ENCODE peak calls at places on chromosomes 11 and 22, in ten cellular contexts. O is lung; Z is NCI-H1694 treated with DMSO at 0.1 percent for 48 hours; G is iPS DF 6.9; W is MV-4-11; P is NCI-H345; V is fibroblast of mammary gland; C is right lobe of liver; A is anterior cingulate cortex; K is stimulated activated CD4-positive, alpha-beta T cell treated with anti-CD3 and anti-CD28 coated beads, Interleukin-1b, Interleukin-23, amount 100 ng/mL, for 48 hours. M is an unnamed sample.

GRCh38 chr22:48574776-48575566 is 1252.7 kb downstream of the BRD1 start:
- DNase-seq in W (no peak), Z (peak; percentile 25), O (peak; percentile 34), A (no peak), C (no peak), V (no peak), P (peak; percentile 78), K (peak; percentile 38), G (no peak), M (no peak)

GRCh38 chr11:119223856-119224255 is 17.7 kb downstream of the CBL start:
- DNase-seq in K (no peak), C (no peak), A (no peak), G (no peak), O (no peak), P (no peak), Z (no peak), W (no peak), V (peak; percentile 43), M (no peak)

GRCh38 chr11:22432331-22433065 is 94.3 kb downstream of the SLC17A6 start:
- DNase-seq in A (no peak), Z (no peak), W (no peak), O (no peak), G (peak; percentile 31), V (peak; percentile 10), C (no peak), K (no peak), P (peak; percentile 71), M (no peak)

GRCh38 chr11:45141631-45142030 is 4.8 kb upstream of the PRDM11 start:
- DNase-seq in V (no peak), Z (no peak), A (no peak), P (no peak), W (no peak), G (no peak), O (no peak), K (no peak), C (no peak), M (no peak)

GRCh38 chr22:44357296-44357961 is 44.7 kb upstream of the SHISAL1 start:
- DNase-seq in P (no peak), Z (peak; percentile 47), A (no peak), K (no peak), G (no peak), C (peak; percentile 31), O (no peak), W (no peak), V (no peak), M (no peak)

GRCh38 chr11:44456544-44457270 is 108.8 kb upstream of the CD82 start:
- DNase-seq in C (no peak), A (no peak), G (no peak), P (no peak), V (no peak), W (peak; percentile 62), Z (no peak), O (no peak), K (no peak), M (no peak)

GRCh38 chr11:10824888-10825287 is 16.2 kb upstream of the EIF4G2 start:
- DNase-seq in C (no peak), V (no peak), Z (no peak), P (no peak), G (no peak), O (no peak), A (no peak), K (no peak), W (peak; percentile 62), M (no peak)

GRCh38 chr22:48902983-48903650 is 924.6 kb downstream of the BRD1 start:
- DNase-seq in A (no peak), K (no peak), C (peak; percentile 24), O (no peak), P (no peak), W (no peak), G (no peak), Z (no peak), V (no peak), M (no peak)

GRCh38 chr22:36397081-36397766 is 9.5 kb upstream of the MYH9 start:
- DNase-seq in Z (no peak), K (no peak), V (peak; percentile 40), P (no peak), C (no peak), O (peak; percentile 62), A (no peak), G (no peak), W (no peak), M (no peak)

GRCh38 chr22:38132136-38132535 is 21.7 kb upstream of the BAIAP2L2 start:
- DNase-seq in W (no peak), Z (no peak), V (no peak), G (no peak), A (no peak), C (peak; percentile 24), K (no peak), O (no peak), P (no peak), M (no peak)

GRCh38 chr11:27699242-27699925 is 871 bp downstream of the BDNF start:
- DNase-seq in Z (no peak), K (no peak), V (peak; percentile 30), G (no peak), W (no peak), P (peak; percentile 19), O (no peak), A (no peak), C (no peak), M (no peak)

GRCh38 chr11:99277281-99277680 is 256.5 kb downstream of the CNTN5 start:
- DNase-seq in G (no peak), W (no peak), O (no peak), P (peak; percentile 75), C (no peak), Z (no peak), A (no peak), V (no peak), K (no peak), M (no peak)

GRCh38 chr11:78226684-78227680 is 38.3 kb downstream of the USP35 start:
- DNase-seq in K (peak; percentile 25), A (no peak), Z (no peak), O (no peak), V (no peak), P (no peak), W (no peak), G (no peak), C (no peak), M (peak; percentile 40)

GRCh38 chr11:69089258-69089657 is 40.5 kb downstream of the TPCN2 start:
- DNase-seq in O (no peak), Z (no peak), G (no peak), V (peak; percentile 86), W (peak; percentile 77), P (no peak), C (no peak), A (no peak), K (no peak), M (no peak)

GRCh38 chr22:36285545-36285944 is 32.6 kb downstream of the APOL1 start:
- DNase-seq in Z (no peak), K (no peak), G (no peak), V (no peak), W (no peak), P (no peak), A (no peak), C (peak; percentile 80), O (no peak), M (no peak)

GRCh38 chr11:72244317-72245231 is 598 bp upstream of the PHOX2A start:
- DNase-seq in P (no peak), W (no peak), Z (no peak), C (no peak), K (no peak), O (no peak), V (no peak), G (no peak), A (no peak), M (no peak)

GRCh38 chr11:120649316-120649715 is 137.8 kb downstream of the GRIK4 start:
- DNase-seq in W (no peak), C (no peak), P (no peak), K (no peak), G (no peak), V (no peak), O (no peak), A (no peak), Z (no peak), M (no peak)

GRCh38 chr11:66264893-66265292 is 3.5 kb upstream of the RAB1B start:
- DNase-seq in G (no peak), Z (no peak), K (peak; percentile 49), V (no peak), C (no peak), A (no peak), O (no peak), P (no peak), W (no peak), M (no peak)

GRCh38 chr22:26127126-26127525 is 42.1 kb upstream of the SEZ6L start:
- DNase-seq in V (no peak), W (no peak), Z (no peak), G (no peak), C (no peak), P (peak; percentile 44), A (no peak), O (no peak), K (no peak), M (no peak)

GRCh38 chr11:12744831-12745502 is 70.7 kb downstream of the TEAD1 start:
- DNase-seq in Z (no peak), K (no peak), O (no peak), C (no peak), A (no peak), G (no peak), P (peak; percentile 16), V (no peak), W (no peak), M (no peak)

GRCh38 chr11:66749091-66749490 is 20.1 kb upstream of the SPTBN2 start:
- DNase-seq in W (no peak), C (no peak), A (no peak), K (no peak), V (no peak), Z (no peak), G (no peak), O (peak; percentile 65), P (peak; percentile 54), M (no peak)

GRCh38 chr22:38193580-38193979 is 8.2 kb upstream of the MAFF start:
- DNase-seq in V (no peak), G (no peak), O (no peak), W (peak; percentile 91), A (no peak), C (peak; percentile 87), Z (no peak), P (no peak), K (no peak), M (no peak)

GRCh38 chr11:83571301-83571700 is 285.1 kb upstream of the CCDC90B start:
- DNase-seq in Z (no peak), C (no peak), O (no peak), P (no peak), W (no peak), G (no peak), K (no peak), A (no peak), V (peak; percentile 77), M (no peak)

GRCh38 chr22:40423882-40424640 is 53.7 kb downstream of the SGSM3 start:
- DNase-seq in W (no peak), G (no peak), V (no peak), C (no peak), P (no peak), K (no peak), Z (no peak), O (no peak), A (no peak), M (no peak)

GRCh38 chr11:66701432-66702240 is 23.9 kb upstream of the RBM4B start:
- DNase-seq in W (no peak), C (no peak), A (no peak), O (no peak), V (no peak), Z (no peak), P (no peak), K (no peak), G (no peak), M (no peak)

GRCh38 chr11:44605068-44605708 is 39.7 kb downstream of the CD82 start:
- DNase-seq in W (no peak), Z (no peak), O (no peak), A (no peak), P (no peak), V (no peak), G (no peak), K (no peak), C (no peak), M (no peak)

GRCh38 chr22:45526768-45527360 is 24.2 kb downstream of the FBLN1 start:
- DNase-seq in Z (no peak), C (no peak), P (no peak), A (no peak), O (no peak), G (no peak), W (no peak), V (peak; percentile 86), K (no peak), M (no peak)

GRCh38 chr11:117823294-117823940 is 1.1 kb downstream of the FXYD2 start:
- DNase-seq in A (no peak), W (peak; percentile 43), O (no peak), V (no peak), C (peak; percentile 61), K (no peak), G (no peak), P (no peak), Z (no peak), M (no peak)